ENCODE peak calls at places on chromosomes 2 and 18, in four cellular contexts. B is activated CD4-positive, CD25-positive, alpha-beta regulatory T cell treated with anti-CD3 and anti-CD28 coated beads, Interleukin-2, amount 50 U/mL, for 16 hours; C is globus pallidus; I is ELF-1. T is an unnamed sample.

GRCh38 chr2:88669371-88670214 is 21.9 kb upstream of the RPIA start:
- DNase-seq in B (no peak), C (no peak), I (peak; percentile 14), T (no peak)

GRCh38 chr18:28080876-28081300 is 96.0 kb downstream of the CDH2 start:
- DNase-seq in B (no peak), C (no peak), I (no peak), T (no peak)

GRCh38 chr2:16828044-16828827 is 162.6 kb upstream of the CYRIA start:
- DNase-seq in B (no peak), C (no peak), I (no peak), T (no peak)

GRCh38 chr2:1011985-1012384 is 61.3 kb downstream of the SNTG2 start:
- DNase-seq in B (no peak), C (no peak), I (no peak), T (no peak)

GRCh38 chr18:7370375-7370774 is 139.5 kb downstream of the LRRC30 start:
- DNase-seq in B (no peak), C (no peak), I (no peak), T (no peak)

GRCh38 chr2:65057391-65058052 is 1.3 kb downstream of the CEP68 start:
- DNase-seq in B (peak; percentile 46), C (no peak), I (no peak), T (no peak)

GRCh38 chr2:196742685-196743084 is 56.8 kb downstream of the GTF3C3 start:
- DNase-seq in B (no peak), C (no peak), I (peak; percentile 29), T (no peak)

GRCh38 chr2:39118786-39119499 is 1.9 kb downstream of the SOS1 start:
- DNase-seq in B (no peak), C (no peak), I (no peak), T (no peak)

GRCh38 chr2:184644685-184645084 is 46.4 kb downstream of the ZNF804A start:
- DNase-seq in B (no peak), C (no peak), I (no peak), T (no peak)

GRCh38 chr2:23519334-23519651 is 134.3 kb downstream of the KLHL29 start:
- DNase-seq in B (no peak), C (no peak), I (no peak), T (no peak)

GRCh38 chr2:32427672-32428622 is 71.1 kb downstream of the BIRC6 start:
- DNase-seq in B (no peak), C (no peak), I (no peak), T (no peak)

GRCh38 chr2:76180676-76181075 is 470.0 kb upstream of the GCFC2 start:
- DNase-seq in B (no peak), C (no peak), I (no peak), T (no peak)

GRCh38 chr2:215420471-215420935 is 15.4 kb downstream of the FN1 start:
- DNase-seq in B (no peak), C (no peak), I (no peak), T (no peak)

GRCh38 chr2:222862915-222863544 is 2.2 kb downstream of the ACSL3 start:
- DNase-seq in B (no peak), C (no peak), I (no peak), T (no peak)

GRCh38 chr2:153230977-153231376 is 247.6 kb downstream of the RPRM start:
- DNase-seq in B (no peak), C (no peak), I (no peak), T (no peak)

GRCh38 chr18:3826021-3826420 is 376.0 kb downstream of the TGIF1 start:
- DNase-seq in B (no peak), C (no peak), I (no peak), T (no peak)

GRCh38 chr2:134676960-134677359 is 41.8 kb downstream of the TMEM163 start:
- DNase-seq in B (no peak), C (no peak), I (no peak), T (no peak)

GRCh38 chr2:240452471-240453256 is 17.2 kb downstream of the GPC1 start:
- DNase-seq in B (no peak), C (peak; percentile 66), I (no peak), T (peak; percentile 91)

GRCh38 chr2:85156141-85156540 is 22.9 kb downstream of the TCF7L1 start:
- DNase-seq in B (no peak), C (no peak), I (no peak), T (no peak)

GRCh38 chr18:23069481-23069880 is 65.8 kb upstream of the CABLES1 start:
- DNase-seq in B (no peak), C (no peak), I (no peak), T (no peak)

GRCh38 chr2:145108385-145108784 is 588.5 kb upstream of the ZEB2 start:
- DNase-seq in B (no peak), C (no peak), I (peak; percentile 51), T (no peak)

GRCh38 chr18:75408554-75409506 is 18.7 kb downstream of the SMIM21 start:
- DNase-seq in B (no peak), C (no peak), I (no peak), T (no peak)